ENCODE peak calls at places on chromosomes 16 and 17, in six cellular contexts. One of them, this sample, is unnamed.

GRCh38 chr17:2158011-2158410 is 103.1 kb downstream of the HIC1 start:
- DNase-seq in hepatocyte: peak; percentile 64
- DNase-seq in COR-L47: no peak
- DNase-seq in astrocyte of the hippocampus: no peak
- DNase-seq in omental fat pad: no peak
- DNase-seq in OCI-M1: peak; percentile 59
- DNase-seq in this sample: no peak

GRCh38 chr16:83475108-83475507 is 332.7 kb upstream of the HSBP1 start:
- DNase-seq in COR-L47: no peak
- DNase-seq in astrocyte of the hippocampus: no peak
- DNase-seq in omental fat pad: no peak
- DNase-seq in hepatocyte: no peak
- DNase-seq in OCI-M1: no peak
- DNase-seq in this sample: peak; percentile 13

GRCh38 chr17:43579570-43580140 is 33.5 kb upstream of the ETV4 start:
- DNase-seq in astrocyte of the hippocampus: peak; percentile 88
- DNase-seq in COR-L47: no peak
- DNase-seq in hepatocyte: peak; percentile 57
- DNase-seq in omental fat pad: no peak
- DNase-seq in OCI-M1: no peak
- DNase-seq in this sample: no peak

GRCh38 chr16:23692190-23692837 is 13.6 kb downstream of the PLK1 start:
- DNase-seq in astrocyte of the hippocampus: no peak
- DNase-seq in omental fat pad: no peak
- DNase-seq in hepatocyte: no peak
- DNase-seq in COR-L47: no peak
- DNase-seq in OCI-M1: no peak
- DNase-seq in this sample: no peak

GRCh38 chr17:80892019-80892855 is 99.4 kb upstream of the CHMP6 start:
- DNase-seq in COR-L47: peak; percentile 88
- DNase-seq in OCI-M1: no peak
- DNase-seq in omental fat pad: peak; percentile 51
- DNase-seq in astrocyte of the hippocampus: peak; percentile 97
- DNase-seq in hepatocyte: peak; percentile 68
- DNase-seq in this sample: peak; percentile 87

GRCh38 chr16:7513429-7513828 is 180.8 kb downstream of the RBFOX1 start:
- DNase-seq in omental fat pad: no peak
- DNase-seq in OCI-M1: peak; percentile 46
- DNase-seq in hepatocyte: peak; percentile 13
- DNase-seq in COR-L47: peak; percentile 15
- DNase-seq in astrocyte of the hippocampus: no peak
- DNase-seq in this sample: peak; percentile 28

GRCh38 chr17:15038656-15039055 is 226.5 kb downstream of the PMP22 start:
- DNase-seq in hepatocyte: no peak
- DNase-seq in astrocyte of the hippocampus: peak; percentile 35
- DNase-seq in OCI-M1: no peak
- DNase-seq in COR-L47: no peak
- DNase-seq in omental fat pad: no peak
- DNase-seq in this sample: no peak

GRCh38 chr17:35068249-35068648 is 4.7 kb upstream of the RFFL start:
- DNase-seq in omental fat pad: no peak
- DNase-seq in hepatocyte: no peak
- DNase-seq in astrocyte of the hippocampus: no peak
- DNase-seq in OCI-M1: no peak
- DNase-seq in COR-L47: no peak
- DNase-seq in this sample: no peak

GRCh38 chr17:17028878-17029535 is 13.2 kb upstream of the MPRIP start:
- DNase-seq in astrocyte of the hippocampus: no peak
- DNase-seq in omental fat pad: no peak
- DNase-seq in COR-L47: no peak
- DNase-seq in OCI-M1: no peak
- DNase-seq in hepatocyte: peak; percentile 56
- DNase-seq in this sample: no peak

GRCh38 chr17:16040710-16041251 is 41.2 kb downstream of the TTC19 start:
- DNase-seq in COR-L47: no peak
- DNase-seq in astrocyte of the hippocampus: peak; percentile 97
- DNase-seq in hepatocyte: peak; percentile 72
- DNase-seq in omental fat pad: no peak
- DNase-seq in OCI-M1: no peak
- DNase-seq in this sample: no peak

GRCh38 chr17:20063665-20064648 is 54.8 kb downstream of the SPECC1 start:
- DNase-seq in COR-L47: no peak
- DNase-seq in hepatocyte: peak; percentile 33
- DNase-seq in astrocyte of the hippocampus: peak; percentile 91
- DNase-seq in omental fat pad: peak; percentile 90
- DNase-seq in OCI-M1: no peak
- DNase-seq in this sample: no peak

GRCh38 chr16:64687796-64688195 is 434.1 kb downstream of the CDH11 start:
- DNase-seq in omental fat pad: no peak
- DNase-seq in COR-L47: no peak
- DNase-seq in OCI-M1: no peak
- DNase-seq in hepatocyte: no peak
- DNase-seq in astrocyte of the hippocampus: no peak
- DNase-seq in this sample: no peak

GRCh38 chr17:19771971-19772630 is 24.0 kb upstream of the ALDH3A1 start:
- DNase-seq in astrocyte of the hippocampus: no peak
- DNase-seq in COR-L47: no peak
- DNase-seq in hepatocyte: no peak
- DNase-seq in OCI-M1: no peak
- DNase-seq in omental fat pad: no peak
- DNase-seq in this sample: no peak

GRCh38 chr17:40516581-40517285 is 15.3 kb upstream of the TNS4 start:
- DNase-seq in omental fat pad: no peak
- DNase-seq in OCI-M1: peak; percentile 92
- DNase-seq in astrocyte of the hippocampus: no peak
- DNase-seq in hepatocyte: no peak
- DNase-seq in COR-L47: no peak
- DNase-seq in this sample: peak; percentile 66